ENCODE peak calls at places on chromosomes 7 and 10, in four cellular contexts. One of them, this sample, is unnamed.

GRCh38 chr10:88926484-88927249 is 25.9 kb downstream of the ACTA2 start:
- DNase-seq in nucleus accumbens: no peak
- DNase-seq in amniotic stem cell: no peak
- DNase-seq in activated CD4-positive, alpha-beta T cell treated with anti-CD3 and anti-CD28 coated beads, Interleukin-2, amount 50 U/mL, for 1 hour: no peak
- DNase-seq in this sample: no peak

GRCh38 chr7:13821152-13821787 is 168.2 kb downstream of the ETV1 start:
- DNase-seq in nucleus accumbens: no peak
- DNase-seq in amniotic stem cell: no peak
- DNase-seq in activated CD4-positive, alpha-beta T cell treated with anti-CD3 and anti-CD28 coated beads, Interleukin-2, amount 50 U/mL, for 1 hour: no peak
- DNase-seq in this sample: no peak

GRCh38 chr7:147088916-147089315 is 972.3 kb downstream of the CNTNAP2 start:
- DNase-seq in nucleus accumbens: no peak
- DNase-seq in amniotic stem cell: peak; percentile 2
- DNase-seq in activated CD4-positive, alpha-beta T cell treated with anti-CD3 and anti-CD28 coated beads, Interleukin-2, amount 50 U/mL, for 1 hour: no peak
- DNase-seq in this sample: no peak

GRCh38 chr7:46468753-46469356 is 547.8 kb upstream of the IGFBP3 start:
- DNase-seq in nucleus accumbens: no peak
- DNase-seq in amniotic stem cell: no peak
- DNase-seq in activated CD4-positive, alpha-beta T cell treated with anti-CD3 and anti-CD28 coated beads, Interleukin-2, amount 50 U/mL, for 1 hour: no peak
- DNase-seq in this sample: no peak

GRCh38 chr7:18040196-18040595 is 12.6 kb upstream of the PRPS1L1 start:
- DNase-seq in nucleus accumbens: no peak
- DNase-seq in amniotic stem cell: peak; percentile 9
- DNase-seq in activated CD4-positive, alpha-beta T cell treated with anti-CD3 and anti-CD28 coated beads, Interleukin-2, amount 50 U/mL, for 1 hour: no peak
- DNase-seq in this sample: no peak

GRCh38 chr10:91614254-91614624 is 18.6 kb downstream of the PPP1R3C start:
- DNase-seq in nucleus accumbens: no peak
- DNase-seq in amniotic stem cell: peak; percentile 43
- DNase-seq in activated CD4-positive, alpha-beta T cell treated with anti-CD3 and anti-CD28 coated beads, Interleukin-2, amount 50 U/mL, for 1 hour: no peak
- DNase-seq in this sample: no peak

GRCh38 chr10:88682491-88682890 is 18.2 kb downstream of the LIPF start:
- DNase-seq in nucleus accumbens: no peak
- DNase-seq in amniotic stem cell: no peak
- DNase-seq in activated CD4-positive, alpha-beta T cell treated with anti-CD3 and anti-CD28 coated beads, Interleukin-2, amount 50 U/mL, for 1 hour: no peak
- DNase-seq in this sample: no peak

GRCh38 chr10:128220011-128220410 is 93.8 kb upstream of the MKI67 start:
- DNase-seq in nucleus accumbens: no peak
- DNase-seq in amniotic stem cell: no peak
- DNase-seq in activated CD4-positive, alpha-beta T cell treated with anti-CD3 and anti-CD28 coated beads, Interleukin-2, amount 50 U/mL, for 1 hour: no peak
- DNase-seq in this sample: no peak

GRCh38 chr10:97686301-97686961 is 610 bp downstream of the AVPI1 start:
- DNase-seq in nucleus accumbens: no peak
- DNase-seq in amniotic stem cell: no peak
- DNase-seq in activated CD4-positive, alpha-beta T cell treated with anti-CD3 and anti-CD28 coated beads, Interleukin-2, amount 50 U/mL, for 1 hour: no peak
- DNase-seq in this sample: no peak

GRCh38 chr7:114759347-114760062 is 162.4 kb upstream of the MDFIC start:
- DNase-seq in nucleus accumbens: no peak
- DNase-seq in amniotic stem cell: no peak
- DNase-seq in activated CD4-positive, alpha-beta T cell treated with anti-CD3 and anti-CD28 coated beads, Interleukin-2, amount 50 U/mL, for 1 hour: no peak
- DNase-seq in this sample: no peak

GRCh38 chr7:85156661-85157213 is 30.1 kb downstream of the SEMA3D start:
- DNase-seq in nucleus accumbens: no peak
- DNase-seq in amniotic stem cell: no peak
- DNase-seq in activated CD4-positive, alpha-beta T cell treated with anti-CD3 and anti-CD28 coated beads, Interleukin-2, amount 50 U/mL, for 1 hour: no peak
- DNase-seq in this sample: no peak

GRCh38 chr10:93954299-93954698 is 39.4 kb upstream of the PLCE1 start:
- DNase-seq in nucleus accumbens: no peak
- DNase-seq in amniotic stem cell: no peak
- DNase-seq in activated CD4-positive, alpha-beta T cell treated with anti-CD3 and anti-CD28 coated beads, Interleukin-2, amount 50 U/mL, for 1 hour: no peak
- DNase-seq in this sample: no peak

GRCh38 chr7:101919363-101920115 is 102.1 kb downstream of the CUX1 start:
- DNase-seq in nucleus accumbens: no peak
- DNase-seq in amniotic stem cell: no peak
- DNase-seq in activated CD4-positive, alpha-beta T cell treated with anti-CD3 and anti-CD28 coated beads, Interleukin-2, amount 50 U/mL, for 1 hour: no peak
- DNase-seq in this sample: no peak

GRCh38 chr7:30396379-30396778 is 82.2 kb downstream of the NOD1 start:
- DNase-seq in nucleus accumbens: no peak
- DNase-seq in amniotic stem cell: no peak
- DNase-seq in activated CD4-positive, alpha-beta T cell treated with anti-CD3 and anti-CD28 coated beads, Interleukin-2, amount 50 U/mL, for 1 hour: no peak
- DNase-seq in this sample: no peak

GRCh38 chr10:48398261-48398660 is 91.8 kb downstream of the MAPK8 start:
- DNase-seq in nucleus accumbens: no peak
- DNase-seq in amniotic stem cell: no peak
- DNase-seq in activated CD4-positive, alpha-beta T cell treated with anti-CD3 and anti-CD28 coated beads, Interleukin-2, amount 50 U/mL, for 1 hour: no peak
- DNase-seq in this sample: no peak

GRCh38 chr7:6435486-6436384 is 12.0 kb downstream of the DAGLB start:
- DNase-seq in nucleus accumbens: peak; percentile 61
- DNase-seq in amniotic stem cell: peak; percentile 57
- DNase-seq in activated CD4-positive, alpha-beta T cell treated with anti-CD3 and anti-CD28 coated beads, Interleukin-2, amount 50 U/mL, for 1 hour: peak; percentile 90
- DNase-seq in this sample: peak; percentile 44

GRCh38 chr7:142669074-142669654 is 80.1 kb upstream of the PRSS1 start:
- DNase-seq in nucleus accumbens: no peak
- DNase-seq in amniotic stem cell: peak; percentile 0
- DNase-seq in activated CD4-positive, alpha-beta T cell treated with anti-CD3 and anti-CD28 coated beads, Interleukin-2, amount 50 U/mL, for 1 hour: no peak
- DNase-seq in this sample: no peak

GRCh38 chr10:13969118-13969791 is 361.5 kb downstream of the FRMD4A start:
- DNase-seq in nucleus accumbens: no peak
- DNase-seq in amniotic stem cell: no peak
- DNase-seq in activated CD4-positive, alpha-beta T cell treated with anti-CD3 and anti-CD28 coated beads, Interleukin-2, amount 50 U/mL, for 1 hour: no peak
- DNase-seq in this sample: no peak

GRCh38 chr10:77698267-77698932 is 60.8 kb upstream of the KCNMA1 start:
- DNase-seq in nucleus accumbens: no peak
- DNase-seq in amniotic stem cell: no peak
- DNase-seq in activated CD4-positive, alpha-beta T cell treated with anti-CD3 and anti-CD28 coated beads, Interleukin-2, amount 50 U/mL, for 1 hour: no peak
- DNase-seq in this sample: no peak

GRCh38 chr10:132606536-132607316 is 69.1 kb downstream of the INPP5A start:
- DNase-seq in nucleus accumbens: no peak
- DNase-seq in amniotic stem cell: no peak
- DNase-seq in activated CD4-positive, alpha-beta T cell treated with anti-CD3 and anti-CD28 coated beads, Interleukin-2, amount 50 U/mL, for 1 hour: no peak
- DNase-seq in this sample: peak; percentile 24

GRCh38 chr10:114708717-114709352 is 50.8 kb upstream of the ABLIM1 start:
- DNase-seq in nucleus accumbens: no peak
- DNase-seq in amniotic stem cell: peak; percentile 44
- DNase-seq in activated CD4-positive, alpha-beta T cell treated with anti-CD3 and anti-CD28 coated beads, Interleukin-2, amount 50 U/mL, for 1 hour: no peak
- DNase-seq in this sample: no peak

GRCh38 chr7:45007571-45008328 is 7.7 kb downstream of the CCM2 start:
- DNase-seq in nucleus accumbens: no peak
- DNase-seq in amniotic stem cell: no peak
- DNase-seq in activated CD4-positive, alpha-beta T cell treated with anti-CD3 and anti-CD28 coated beads, Interleukin-2, amount 50 U/mL, for 1 hour: no peak
- DNase-seq in this sample: no peak

GRCh38 chr7:16357921-16358320 is 63.4 kb downstream of the CRPPA start:
- DNase-seq in nucleus accumbens: no peak
- DNase-seq in amniotic stem cell: no peak
- DNase-seq in activated CD4-positive, alpha-beta T cell treated with anti-CD3 and anti-CD28 coated beads, Interleukin-2, amount 50 U/mL, for 1 hour: no peak
- DNase-seq in this sample: peak; percentile 17

GRCh38 chr10:124035928-124036558 is 57.4 kb downstream of the CHST15 start:
- DNase-seq in nucleus accumbens: no peak
- DNase-seq in amniotic stem cell: no peak
- DNase-seq in activated CD4-positive, alpha-beta T cell treated with anti-CD3 and anti-CD28 coated beads, Interleukin-2, amount 50 U/mL, for 1 hour: no peak
- DNase-seq in this sample: peak; percentile 14

This sample was measured in C1 segment of cervical spinal cord.